ENCODE peak calls at places on chromosomes 12 and 14, in nine cellular contexts. S is uterus, Z is psoas muscle, R is HCT116, V is tibial nerve, M is neural progenitor cell, C is upper lobe of right lung, L is brain microvascular endothelial cell, O is lung. D is an unnamed sample.
A peak's percentile ranks its signal among the peaks of the same experiment; 100 is the strongest.

GRCh38 chr12:58491296-58491695 is 429.0 kb downstream of the LRIG3 start:
- DNase-seq in S (no peak), Z (no peak), R (no peak), V (no peak), M (no peak), C (no peak), L (no peak), O (no peak), D (no peak)

GRCh38 chr14:22419620-22420019 is 169.4 kb downstream of the DAD1 start:
- DNase-seq in S (no peak), Z (no peak), R (no peak), V (no peak), M (no peak), C (no peak), L (no peak), O (no peak), D (no peak)

GRCh38 chr14:57982802-57983201 is 116.9 kb upstream of the SLC35F4 start:
- DNase-seq in S (no peak), Z (no peak), R (no peak), V (no peak), M (peak; percentile 63), C (peak; percentile 75), L (no peak), O (no peak), D (peak; percentile 67)

GRCh38 chr14:106831322-106831720 is 1304.9 kb downstream of the TMEM121 start:
- DNase-seq in S (no peak), Z (no peak), R (no peak), V (no peak), M (no peak), C (peak; percentile 71), L (no peak), O (no peak), D (peak; percentile 35)

GRCh38 chr12:116264525-116265070 is 12.9 kb downstream of the MED13L start:
- DNase-seq in S (no peak), Z (no peak), R (no peak), V (no peak), M (peak; percentile 59), C (no peak), L (no peak), O (no peak), D (no peak)

GRCh38 chr14:55661029-55661428 is 81.0 kb downstream of the KTN1 start:
- DNase-seq in S (no peak), Z (no peak), R (no peak), V (no peak), M (no peak), C (no peak), L (no peak), O (no peak), D (no peak)

GRCh38 chr14:63248211-63248610 is 44.0 kb downstream of the RHOJ start:
- DNase-seq in S (no peak), Z (no peak), R (no peak), V (no peak), M (no peak), C (no peak), L (no peak), O (no peak), D (no peak)

GRCh38 chr12:113852695-113853490 is 113.2 kb downstream of the RBM19 start:
- DNase-seq in S (no peak), Z (no peak), R (no peak), V (no peak), M (no peak), C (no peak), L (no peak), O (no peak), D (no peak)

GRCh38 chr14:24857277-24857676 is 192.7 kb downstream of the STXBP6 start:
- DNase-seq in S (no peak), Z (no peak), R (no peak), V (no peak), M (no peak), C (no peak), L (no peak), O (no peak), D (no peak)

GRCh38 chr12:10190558-10191388 is 11.9 kb downstream of the TMEM52B start:
- DNase-seq in S (peak; percentile 36), Z (peak; percentile 61), R (peak; percentile 56), V (no peak), M (peak; percentile 69), C (no peak), L (peak; percentile 70), O (peak; percentile 54), D (peak; percentile 68)

GRCh38 chr14:68088463-68088862 is 268.9 kb downstream of the RAD51B start:
- DNase-seq in S (peak; percentile 48), Z (peak; percentile 51), R (peak; percentile 31), V (no peak), M (peak; percentile 18), C (no peak), L (no peak), O (no peak), D (no peak)

GRCh38 chr12:16955083-16955657 is 349.2 kb upstream of the LMO3 start:
- DNase-seq in S (no peak), Z (no peak), R (no peak), V (no peak), M (no peak), C (no peak), L (no peak), O (no peak), D (no peak)

GRCh38 chr12:130994821-130995375 is 41.2 kb downstream of the ADGRD1 start:
- DNase-seq in S (no peak), Z (no peak), R (no peak), V (no peak), M (no peak), C (peak; percentile 67), L (no peak), O (no peak), D (no peak)
- H3K4me3 ChIP-seq in S (no peak overlapping the region), Z (no peak overlapping the region), R (no peak overlapping the region), V (no peak overlapping the region), M (no peak overlapping the region), C (no peak overlapping the region), L (no peak overlapping the region), O (no peak overlapping the region), D (no peak overlapping the region)

GRCh38 chr12:57270966-57271470 is 20.0 kb upstream of the STAC3 start:
- DNase-seq in S (no peak), Z (no peak), R (no peak), V (no peak), M (no peak), C (no peak), L (no peak), O (no peak), D (no peak)

GRCh38 chr12:57273516-57273915 is 22.5 kb upstream of the STAC3 start:
- DNase-seq in S (no peak), Z (no peak), R (no peak), V (no peak), M (no peak), C (no peak), L (no peak), O (no peak), D (no peak)

GRCh38 chr12:57276935-57277563 is 26.1 kb upstream of the STAC3 start:
- DNase-seq in S (no peak), Z (no peak), R (peak; percentile 18), V (no peak), M (peak; percentile 46), C (no peak), L (peak; percentile 37), O (no peak), D (peak; percentile 48)

GRCh38 chr12:57268264-57268663 is 17.3 kb upstream of the STAC3 start:
- DNase-seq in S (no peak), Z (no peak), R (no peak), V (no peak), M (no peak), C (no peak), L (no peak), O (no peak), D (no peak)

GRCh38 chr12:57272337-57273151 is 21.6 kb upstream of the STAC3 start:
- DNase-seq in S (no peak), Z (no peak), R (no peak), V (no peak), M (no peak), C (no peak), L (no peak), O (no peak), D (no peak)
- TF ChIP-seq CTCF in S (no peak), Z (no peak), R (no peak), V (no peak), M (no peak), C (no peak), L (no peak), O (no peak), D (no peak)

DNA sequence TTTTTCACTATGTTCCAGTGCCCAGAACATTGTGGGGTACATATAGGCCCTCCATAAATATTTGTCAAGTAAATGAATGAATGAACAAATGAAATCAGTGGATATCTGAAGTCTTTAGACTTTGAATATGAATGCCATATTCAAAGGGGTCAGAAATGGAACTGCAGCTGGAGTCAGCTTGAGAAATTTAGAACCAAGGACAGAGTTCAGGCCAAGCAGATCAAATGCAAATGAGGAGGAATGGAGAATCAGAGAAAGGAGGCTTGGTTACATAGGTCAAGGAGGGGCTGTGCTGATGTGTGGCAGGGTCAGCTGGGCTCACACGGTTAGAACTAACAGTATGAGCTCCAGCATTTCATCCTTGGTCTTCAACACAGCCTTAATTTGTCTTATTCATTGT is 104.0 kb upstream of the SEL1L start:
- DNase-seq in S (no peak), Z (no peak), R (no peak), V (no peak), M (no peak), C (no peak), L (no peak), O (no peak), D (no peak)
- H3K27ac ChIP-seq in S (no peak overlapping the region), Z (no peak overlapping the region), R (no peak overlapping the region), V (no peak overlapping the region), M (no peak overlapping the region), C (no peak overlapping the region), L (no peak overlapping the region), O (no peak overlapping the region), D (no peak overlapping the region)

DNA sequence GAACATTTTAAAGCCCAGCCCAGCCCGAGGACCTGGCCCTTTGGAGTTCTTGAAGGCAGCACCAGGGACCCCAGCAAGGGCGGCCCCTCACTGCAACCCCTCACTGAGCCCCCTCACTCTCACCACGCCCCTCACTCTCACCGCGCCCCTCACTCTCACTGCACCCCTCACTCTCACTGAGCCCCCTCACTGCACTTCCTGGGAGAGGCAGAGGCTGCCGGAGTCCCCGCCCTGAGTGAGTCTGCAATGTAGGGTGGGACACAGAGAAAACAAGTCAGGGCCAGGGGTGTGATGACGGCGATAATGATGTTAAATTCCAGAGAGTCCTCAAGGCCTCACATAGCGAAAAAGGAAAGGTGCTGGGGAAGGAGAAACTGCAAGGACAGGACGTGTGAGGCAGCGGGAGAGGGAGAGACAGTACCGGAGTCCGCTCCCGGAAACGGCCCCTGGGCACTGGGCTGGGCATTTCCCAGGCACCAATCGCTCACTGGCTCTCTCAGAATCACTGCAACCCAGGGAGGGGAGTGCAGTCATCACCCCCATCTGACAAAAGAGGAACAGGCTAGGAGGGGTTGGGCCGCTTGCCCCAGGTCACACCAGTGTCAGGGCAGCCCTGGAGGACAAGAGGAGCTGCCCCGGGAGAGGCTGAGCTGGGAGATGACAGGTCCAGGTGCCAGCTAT is 24.9 kb downstream of the CCDC88C start:
- DNase-seq in S (no peak), Z (no peak), R (no peak), V (no peak), M (no peak), C (no peak), L (no peak), O (no peak), D (no peak)
- H3K4me3 ChIP-seq in S (no peak overlapping the region), Z (no peak overlapping the region), R (no peak overlapping the region), V (no peak overlapping the region), M (no peak overlapping the region), C (no peak overlapping the region), L (no peak overlapping the region), O (no peak overlapping the region), D (no peak overlapping the region)

DNA sequence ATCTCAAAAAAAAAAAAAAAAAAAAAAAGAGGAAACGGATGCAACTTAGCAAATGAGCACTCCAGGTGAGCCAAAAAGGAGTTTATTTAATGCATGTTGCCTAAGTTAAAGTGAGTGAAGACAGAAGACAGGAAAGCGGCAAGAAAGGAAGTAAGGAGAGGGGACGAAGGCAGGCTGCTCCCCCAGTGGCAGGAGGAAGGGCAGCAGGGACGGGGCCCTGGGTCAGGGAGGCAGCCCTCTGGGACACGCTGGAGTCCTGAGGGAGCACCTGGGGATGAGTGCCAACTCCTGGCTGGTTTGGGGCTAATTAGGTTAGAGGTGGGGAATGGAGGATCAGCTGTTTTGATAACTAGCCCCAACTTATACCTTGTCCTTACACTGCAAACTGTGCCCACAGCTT is 37.0 kb upstream of the SPTLC2 start:
- DNase-seq in S (no peak), Z (no peak), R (no peak), V (no peak), M (peak; percentile 55), C (no peak), L (no peak), O (no peak), D (no peak)
- TF ChIP-seq CTCF in S (no peak), Z (no peak), R (no peak), V (no peak), M (peak; percentile 55), C (peak; percentile 19), L (peak; percentile 49), O (no peak), D (no peak)

D was measured in body of pancreas.